ENCODE peak calls at places on chromosomes 7 and 10, in six cellular contexts. K, R, H, V, G and Q are unnamed samples.

GRCh38 chr7:92765725-92766124 is 70.6 kb downstream of the CDK6 start:
- DNase-seq in K (no peak), R (no peak), H (peak; percentile 95), V (no peak), G (no peak), Q (no peak)

GRCh38 chr7:80611779-80612178 is 26.7 kb upstream of the CD36 start:
- DNase-seq in K (peak; percentile 61), R (no peak), H (peak; percentile 92), V (no peak), G (no peak), Q (no peak)

GRCh38 chr10:13704969-13705368 is 118.2 kb downstream of the PRPF18 start:
- DNase-seq in K (no peak), R (no peak), H (no peak), V (no peak), G (no peak), Q (no peak)

GRCh38 chr10:106571216-106571954 is 593.1 kb downstream of the SORCS1 start:
- DNase-seq in K (no peak), R (no peak), H (peak; percentile 74), V (peak; percentile 37), G (no peak), Q (no peak)

GRCh38 chr10:36773652-36774051 is 351.7 kb upstream of the ANKRD30A start:
- DNase-seq in K (no peak), R (no peak), H (no peak), V (no peak), G (no peak), Q (no peak)

GRCh38 chr7:39353615-39354376 is 212.4 kb upstream of the YAE1 start:
- DNase-seq in K (peak; percentile 84), R (no peak), H (peak; percentile 53), V (no peak), G (no peak), Q (peak; percentile 56)

GRCh38 chr7:16923019-16923418 is 41.2 kb upstream of the AGR3 start:
- DNase-seq in K (no peak), R (no peak), H (no peak), V (no peak), G (no peak), Q (no peak)

GRCh38 chr7:31022117-31022516 is 30.0 kb upstream of the ADCYAP1R1 start:
- DNase-seq in K (no peak), R (no peak), H (no peak), V (no peak), G (no peak), Q (no peak)

GRCh38 chr10:77409697-77410471 is 227.7 kb downstream of the KCNMA1 start:
- DNase-seq in K (peak; percentile 80), R (no peak), H (no peak), V (no peak), G (no peak), Q (no peak)